ENCODE peak calls at places on chromosomes 13 and 19, in seven cellular contexts. F, Q, P, K, S, I and E are unnamed samples.

GRCh38 chr19:5691205-5691929 is 1.3 kb downstream of the RPL36 start:
- DNase-seq in I (peak), S (no peak), Q (peak), P (no peak), F (peak), K (no peak), E (peak)

GRCh38 chr13:111344471-111345191 is 24.2 kb downstream of the TEX29 start:
- DNase-seq in K (no peak), S (no peak), I (no peak), P (no peak), F (no peak), Q (peak), E (no peak)

GRCh38 chr19:32869369-32870153 is at the start of gene SLC7A9:
- DNase-seq in I (no peak), Q (no peak), P (no peak), F (no peak), K (no peak), S (no peak), E (no peak)

GRCh38 chr19:1283207-1283916 is 2.3 kb upstream of the EFNA2 start:
- DNase-seq in I (no peak), Q (no peak), S (no peak), F (no peak), P (no peak), K (no peak), E (no peak)

GRCh38 chr19:33246729-33247440 is 21.2 kb upstream of the SLC7A10 start:
- DNase-seq in K (no peak), F (no peak), I (no peak), Q (no peak), P (no peak), S (no peak), E (no peak)

GRCh38 chr13:43303040-43303729 is 279.8 kb downstream of the DNAJC15 start:
- DNase-seq in I (peak), K (peak), F (peak), S (no peak), Q (peak), P (no peak), E (peak)

GRCh38 chr13:98507060-98507797 is 69.7 kb downstream of the STK24 start:
- DNase-seq in I (peak), K (no peak), P (no peak), S (no peak), F (peak), Q (peak), E (peak)

GRCh38 chr13:99104396-99104795 is 96.3 kb upstream of the UBAC2 start:
- DNase-seq in I (no peak), K (no peak), S (no peak), F (no peak), Q (no peak), P (no peak), E (no peak)

GRCh38 chr19:48614436-48615144 is at the start of gene FAM83E:
- DNase-seq in S (no peak), P (no peak), F (peak), K (no peak), I (peak), Q (no peak), E (peak)

GRCh38 chr13:32622827-32623226 is 36.6 kb downstream of the PDS5B start:
- DNase-seq in F (no peak), I (no peak), K (no peak), P (no peak), Q (no peak), S (no peak), E (no peak)

GRCh38 chr13:50685491-50685890 is 158.0 kb downstream of the DLEU7 start:
- DNase-seq in K (no peak), P (no peak), F (peak), S (no peak), Q (peak), I (peak), E (peak)

DNA sequence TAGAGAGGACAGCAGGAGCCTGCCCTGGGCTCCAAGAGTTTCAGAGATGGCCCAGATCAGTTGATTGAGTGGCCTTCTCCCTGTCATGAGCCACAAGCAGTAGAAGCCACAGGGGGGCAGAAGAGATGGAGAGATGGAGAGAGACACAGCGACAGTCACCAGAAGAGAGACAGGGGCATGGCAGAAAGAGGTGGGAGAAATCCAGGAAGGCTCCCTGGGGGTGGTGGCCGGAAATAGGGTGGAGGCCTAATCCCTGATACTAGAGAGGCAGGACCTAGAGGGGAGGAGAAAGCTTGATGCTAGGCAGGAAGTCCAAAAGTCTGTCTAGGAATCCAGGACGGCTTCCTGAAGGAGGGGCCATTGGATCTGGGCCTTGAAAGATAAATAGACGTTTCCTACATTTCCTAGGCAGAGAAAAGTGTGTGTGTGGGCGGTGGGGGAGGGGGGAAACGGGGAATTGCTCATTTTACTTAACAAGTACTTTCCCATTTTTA is 9.6 kb upstream of the TPM4 start:
- DNase-seq in K (peak), P (no peak), F (no peak), S (no peak), Q (no peak), I (peak), E (peak)
- TF ChIP-seq CTCF in K (peak), P (no peak), F (no peak), S (no peak), Q (peak), I (no peak), E (no peak)

DNA sequence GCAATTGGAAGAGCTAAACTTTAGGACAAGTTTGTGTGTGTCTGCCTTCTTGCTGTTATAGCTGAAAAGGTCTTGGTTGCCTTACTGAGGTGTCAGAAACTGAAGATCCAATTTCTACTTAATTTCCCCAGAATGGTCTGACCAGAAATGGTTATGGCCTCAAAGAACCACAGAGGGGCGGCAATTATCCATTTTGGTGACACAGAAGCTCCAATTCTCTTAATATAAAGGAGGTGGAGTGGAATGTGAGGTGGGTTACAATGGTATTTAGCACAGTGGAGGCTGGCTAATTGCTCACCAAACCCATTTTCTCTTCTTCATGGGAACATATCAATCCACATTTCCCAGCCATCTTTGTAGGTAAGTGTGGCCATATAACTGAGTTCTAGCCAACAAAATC is 1157.2 kb downstream of the OLFM4 start:
- DNase-seq in P (no peak), F (no peak), K (no peak), S (no peak), I (no peak), Q (no peak), E (no peak)
- TF ChIP-seq CTCF in P (no peak), F (no peak), K (no peak), S (no peak), I (no peak), Q (no peak), E (no peak)

GRCh38 chr13:62357887-62358645 is 942.4 kb upstream of the PCDH20 start:
- DNase-seq in Q (peak), S (no peak), F (no peak), K (peak), P (no peak), I (no peak), E (peak)
- TF ChIP-seq CTCF in Q (peak), S (no peak), F (no peak), K (peak), P (no peak), I (no peak), E (no peak)

GRCh38 chr19:43934055-43934984 is 762 bp downstream of the ZNF45 start:
- DNase-seq in K (peak), S (no peak), Q (peak), P (no peak), I (peak), F (no peak), E (no peak)
- TF ChIP-seq CTCF in K (no peak), S (no peak), Q (peak), P (no peak), I (no peak), F (no peak), E (no peak)